ENCODE peak calls at places on chromosomes 2 and 18, in eight cellular contexts. I, U, V, E, C, Q, O and A are unnamed samples.
A peak's percentile ranks its signal among the peaks of the same experiment; 100 is the strongest.

GRCh38 chr2:17058772-17059402 is 393.3 kb upstream of the CYRIA start:
- DNase-seq in V (no peak), C (no peak), I (no peak), O (no peak), E (no peak), U (peak; percentile 47), Q (peak; percentile 36), A (no peak)

GRCh38 chr2:71498261-71498701 is 44.9 kb downstream of the DYSF start:
- DNase-seq in I (no peak), U (no peak), C (no peak), E (peak; percentile 92), Q (no peak), V (no peak), O (no peak), A (no peak)

GRCh38 chr2:221124542-221125235 is 447.4 kb downstream of the EPHA4 start:
- DNase-seq in C (peak; percentile 67), O (no peak), I (no peak), V (no peak), E (no peak), U (peak; percentile 38), Q (peak; percentile 65), A (no peak)

GRCh38 chr18:37574113-37574512 is 8.5 kb upstream of the CELF4 start:
- DNase-seq in V (no peak), Q (no peak), O (no peak), C (no peak), E (no peak), U (no peak), I (no peak), A (no peak)

GRCh38 chr2:185372188-185372587 is 366.4 kb upstream of the FSIP2 start:
- DNase-seq in C (no peak), V (no peak), O (no peak), U (no peak), I (no peak), E (peak; percentile 78), Q (no peak), A (no peak)

GRCh38 chr2:191679818-191680600 is 2.1 kb downstream of the NABP1 start:
- DNase-seq in I (no peak), C (no peak), U (no peak), E (peak; percentile 85), Q (no peak), V (peak; percentile 76), O (no peak), A (no peak)

GRCh38 chr2:66275984-66276383 is 158.9 kb upstream of the MEIS1 start:
- DNase-seq in C (no peak), I (no peak), O (no peak), U (peak; percentile 47), V (no peak), E (no peak), Q (no peak), A (no peak)

GRCh38 chr2:27720004-27720551 is 51.4 kb upstream of the MRPL33 start:
- DNase-seq in I (peak; percentile 70), U (no peak), Q (no peak), E (peak; percentile 96), O (peak; percentile 67), V (peak; percentile 25), C (no peak), A (no peak)

GRCh38 chr2:109290887-109291675 is 162.1 kb downstream of the SH3RF3 start:
- DNase-seq in I (no peak), U (no peak), Q (peak; percentile 74), O (peak; percentile 39), V (no peak), C (peak; percentile 83), E (no peak), A (peak; percentile 65)

GRCh38 chr2:31168291-31168690 is 30.1 kb upstream of the GALNT14 start:
- DNase-seq in V (no peak), E (no peak), U (no peak), Q (no peak), C (no peak), O (no peak), I (no peak), A (no peak)

GRCh38 chr2:232235716-232236115 is 142.8 kb upstream of the ALPP start:
- DNase-seq in U (peak; percentile 12), V (no peak), E (no peak), I (no peak), Q (no peak), C (no peak), O (no peak), A (no peak)

GRCh38 chr2:189540551-189540950 is 40.0 kb downstream of the SLC40A1 start:
- DNase-seq in C (no peak), E (no peak), I (no peak), V (no peak), U (no peak), O (no peak), Q (no peak), A (no peak)

GRCh38 chr2:174606336-174606735 is 8.7 kb upstream of the WIPF1 start:
- DNase-seq in Q (no peak), O (no peak), U (no peak), I (no peak), E (peak; percentile 88), V (no peak), C (no peak), A (no peak)

GRCh38 chr2:131148426-131148825 is 43.3 kb downstream of the PLEKHB2 start:
- DNase-seq in U (no peak), I (no peak), O (no peak), C (no peak), E (no peak), V (no peak), Q (no peak), A (no peak)

GRCh38 chr2:9800975-9801723 is 42.1 kb upstream of the TAF1B start:
- DNase-seq in I (no peak), V (no peak), C (no peak), E (peak; percentile 53), Q (no peak), O (no peak), U (no peak), A (peak; percentile 38)

GRCh38 chr2:96264656-96265348 is 995 bp downstream of the TMEM127 start:
- DNase-seq in I (no peak), Q (no peak), O (peak; percentile 22), U (peak; percentile 50), V (peak; percentile 60), C (no peak), E (no peak), A (no peak)

GRCh38 chr2:42101641-42102605 is 54.1 kb downstream of the PKDCC start:
- DNase-seq in I (no peak), C (no peak), U (peak; percentile 72), O (peak; percentile 75), E (peak; percentile 84), V (no peak), Q (no peak), A (peak; percentile 64)

GRCh38 chr2:84927275-84927627 is 21.8 kb downstream of the TMSB10 start:
- DNase-seq in I (no peak), V (no peak), Q (no peak), C (no peak), E (no peak), U (no peak), O (no peak), A (no peak)